ENCODE peak calls at places on chromosomes 2 and 18, in nine cellular contexts. J, K, A, Z, N, B, X, I and R are unnamed samples. For H3K27me3, the result is how much of the 10 kb centered on the place peaks cover.

GRCh38 chr2:31828891-31829290 is 181.9 kb downstream of the MEMO1 start:
- DNase-seq in Z (no peak), X (no peak), I (no peak), N (no peak), B (no peak), J (no peak), A (no peak), K (no peak), R (no peak)

GRCh38 chr2:88880441-88880953 is 189.0 kb downstream of the RPIA start:
- DNase-seq in I (no peak), X (no peak), Z (no peak), N (peak), B (peak), A (peak), J (no peak), K (peak), R (no peak)

GRCh38 chr18:48817021-48817461 is 133.7 kb downstream of the SMAD7 start:
- DNase-seq in I (no peak), N (no peak), Z (no peak), A (no peak), J (peak), X (peak), B (no peak), K (no peak), R (no peak)

GRCh38 chr2:100063459-100063953 is 78.9 kb downstream of the AFF3 start:
- DNase-seq in I (no peak), X (no peak), Z (no peak), N (no peak), J (no peak), K (no peak), B (no peak), A (no peak), R (no peak)

GRCh38 chr2:57602738-57603137 is 443.9 kb upstream of the VRK2 start:
- DNase-seq in I (no peak), X (no peak), A (no peak), Z (no peak), B (no peak), N (no peak), K (no peak), J (no peak), R (no peak)

GRCh38 chr18:58225101-58225500 is 181.1 kb downstream of the NEDD4L start:
- DNase-seq in B (no peak), J (no peak), X (no peak), Z (no peak), I (peak), K (no peak), N (no peak), A (no peak), R (no peak)

GRCh38 chr2:67671464-67672450 is 274.6 kb downstream of the ETAA1 start:
- DNase-seq in A (no peak), I (peak), B (no peak), N (no peak), Z (no peak), K (no peak), J (no peak), X (no peak), R (no peak)

GRCh38 chr18:23460285-23461273 is 7.5 kb downstream of the RIOK3 start:
- DNase-seq in J (peak), Z (no peak), N (no peak), I (no peak), K (no peak), A (no peak), X (no peak), B (no peak), R (no peak)

GRCh38 chr2:233481368-233482142 is 85.0 kb downstream of the USP40 start:
- DNase-seq in B (peak), N (no peak), I (no peak), J (no peak), Z (peak), X (peak), A (no peak), K (no peak), R (peak)

GRCh38 chr2:179129574-179130238 is 79.8 kb upstream of the CCDC141 start:
- DNase-seq in A (no peak), N (peak), Z (no peak), K (peak), I (no peak), B (no peak), X (no peak), J (no peak), R (no peak)

GRCh38 chr2:195343942-195344530 is 313.0 kb upstream of the SLC39A10 start:
- DNase-seq in B (no peak), N (no peak), I (no peak), A (no peak), Z (no peak), K (no peak), J (no peak), X (no peak), R (no peak)

GRCh38 chr2:43890855-43891254 is 52.1 kb downstream of the ABCG8 start:
- DNase-seq in A (no peak), K (no peak), N (no peak), I (no peak), Z (no peak), J (no peak), B (no peak), X (no peak), R (no peak)

GRCh38 chr2:158043181-158043948 is 58.3 kb upstream of the UPP2 start:
- DNase-seq in K (no peak), B (no peak), X (no peak), Z (no peak), I (no peak), N (no peak), J (no peak), A (no peak), R (no peak)

GRCh38 chr2:236517463-236518077 is 52.1 kb upstream of the ACKR3 start:
- DNase-seq in J (no peak), N (no peak), B (no peak), A (no peak), I (no peak), K (no peak), Z (no peak), X (no peak), R (no peak)

GRCh38 chr2:10083692-10084566 is 3.7 kb upstream of the CYS1 start:
- DNase-seq in N (no peak), X (no peak), K (no peak), I (peak), A (no peak), B (no peak), J (no peak), Z (no peak), R (no peak)

GRCh38 chr2:80145499-80145898 is 159.1 kb downstream of the LRRTM1 start:
- DNase-seq in N (no peak), B (no peak), A (no peak), Z (no peak), K (no peak), J (no peak), X (no peak), I (no peak), R (no peak)

GRCh38 chr2:28523873-28524272 is 28.0 kb downstream of the PLB1 start:
- DNase-seq in X (no peak), A (no peak), I (no peak), K (no peak), Z (no peak), B (no peak), J (no peak), N (no peak), R (no peak)

GRCh38 chr2:10234409-10235094 is 68.2 kb upstream of the HPCAL1 start:
- DNase-seq in N (no peak), A (no peak), K (no peak), I (no peak), J (no peak), X (no peak), Z (peak), B (no peak), R (no peak)

GRCh38 chr2:175743020-175743419 is 259.0 kb downstream of the LNPK start:
- DNase-seq in Z (no peak), A (no peak), B (no peak), K (no peak), J (no peak), N (no peak), X (no peak), I (no peak), R (no peak)

GRCh38 chr2:120531365-120531764 is 185.4 kb downstream of the INHBB start:
- DNase-seq in A (no peak), B (no peak), J (no peak), N (no peak), X (no peak), Z (no peak), K (no peak), I (no peak), R (no peak)

GRCh38 chr2:44943693-44944101 is 2.2 kb downstream of the SIX3 start:
- DNase-seq in J (no peak), A (no peak), X (no peak), I (no peak), N (no peak), B (no peak), K (peak), Z (no peak), R (no peak)

GRCh38 chr18:69432847-69433246 is 32.2 kb downstream of the DOK6 start:
- DNase-seq in A (no peak), X (no peak), B (no peak), Z (no peak), N (no peak), I (no peak), J (no peak), K (no peak), R (no peak)

GRCh38 chr18:67864677-67865340 is 348.3 kb upstream of the DSEL start:
- DNase-seq in X (no peak), I (no peak), N (no peak), B (no peak), J (no peak), A (no peak), Z (no peak), K (no peak), R (no peak)

GRCh38 chr2:144426981-144427479 is 92.9 kb downstream of the ZEB2 start:
- DNase-seq in A (no peak), K (no peak), J (no peak), B (no peak), Z (no peak), N (no peak), X (no peak), I (no peak), R (no peak)

GRCh38 chr2:39603436-39603835 is 62.3 kb upstream of the TMEM178A start:
- DNase-seq in X (no peak), I (no peak), B (no peak), J (no peak), K (no peak), A (no peak), N (no peak), Z (no peak), R (no peak)

GRCh38 chr2:9552491-9553178 is 3.0 kb downstream of the ADAM17 start:
- DNase-seq in J (no peak), I (no peak), X (no peak), A (no peak), K (no peak), Z (no peak), N (no peak), B (no peak), R (no peak)

GRCh38 chr18:70431203-70431624 is 142.4 kb downstream of the SOCS6 start:
- DNase-seq in K (no peak), N (no peak), A (no peak), Z (no peak), J (no peak), X (no peak), I (no peak), B (no peak), R (no peak)

GRCh38 chr2:213958086-213958485 is 452.8 kb upstream of the VWC2L start:
- DNase-seq in A (no peak), J (no peak), X (no peak), Z (no peak), B (no peak), I (no peak), K (no peak), N (no peak), R (no peak)

GRCh38 chr2:105432749-105433148 is 33.9 kb upstream of the FHL2 start:
- DNase-seq in J (no peak), I (no peak), K (no peak), N (no peak), X (no peak), B (peak), A (no peak), Z (no peak), R (peak)
- TF ChIP-seq POLR2AphosphoS5 in J (no peak), I (no peak), K (no peak), N (no peak), X (no peak), B (peak), A (no peak), Z (no peak), R (no peak)

DNA sequence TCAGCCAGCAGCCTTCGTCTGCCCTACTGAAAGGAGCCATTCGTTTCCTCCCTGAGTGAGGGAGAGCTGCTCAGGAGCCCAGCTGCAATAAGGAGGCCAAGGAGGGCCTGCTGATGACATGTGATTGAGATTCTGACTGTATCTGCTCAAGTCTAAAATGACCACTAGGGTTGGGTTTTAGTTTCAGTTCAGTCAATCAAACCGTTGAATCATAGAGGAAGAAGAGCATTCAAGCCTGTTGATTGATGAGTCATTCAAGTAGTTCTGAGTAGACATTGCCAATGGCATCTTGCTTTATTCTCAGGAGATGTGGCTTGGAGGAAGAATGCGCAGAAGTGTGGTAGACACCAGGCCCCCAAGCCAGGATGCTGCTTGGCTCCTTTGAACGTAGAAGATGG is 19.9 kb upstream of the BCL2L11 start:
- DNase-seq in Z (no peak), J (no peak), X (no peak), B (no peak), K (peak), I (peak), N (no peak), A (no peak), R (no peak)
- H3K27me3 ChIP-seq in Z (under half), J (under half), X (under half), B (under half), K (under half), I (under half), N (under half), A (under half), R (under half)

GRCh38 chr2:7193457-7193856 is 276.2 kb downstream of the RNF144A start:
- DNase-seq in J (no peak), K (no peak), I (no peak), X (no peak), B (no peak), A (no peak), N (no peak), Z (no peak), R (no peak)
- TF ChIP-seq POLR2AphosphoS5 in J (no peak), K (no peak), I (no peak), X (no peak), B (no peak), A (no peak), N (no peak), Z (no peak), R (no peak)

DNA sequence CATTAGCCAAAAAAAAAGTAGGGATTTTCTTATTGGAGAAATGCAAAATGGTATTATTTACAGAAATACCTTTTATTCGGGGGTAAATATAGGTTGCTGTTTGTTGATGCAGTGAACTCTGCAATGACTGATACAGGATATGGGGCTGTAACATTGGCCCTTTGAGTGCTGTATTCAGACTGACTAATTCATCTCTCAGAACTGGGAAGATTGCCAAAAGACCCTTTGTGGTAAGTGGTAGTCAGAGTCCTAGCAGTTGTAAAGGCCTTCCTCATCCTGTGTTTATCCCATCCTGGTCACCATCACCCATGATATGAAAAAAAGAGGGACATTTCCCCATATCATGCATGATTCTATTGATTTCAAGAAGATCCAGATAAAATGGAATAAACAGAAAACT is 14.0 kb upstream of the DCC start:
- DNase-seq in I (no peak), Z (no peak), A (no peak), B (no peak), K (no peak), J (no peak), N (no peak), X (no peak), R (no peak)
- H3K27me3 ChIP-seq in I (under half), Z (under half), A (under half), B (under half), K (under half), J (under half), N (under half), X (under half), R (under half)